ENCODE peak calls at places on chromosomes 3 and 15, in four cellular contexts. One of them, this sample, is unnamed.

GRCh38 chr3:78919021-78919755 is 848.6 kb downstream of the ROBO1 start:
- DNase-seq in cardiac fibroblast: peak; percentile 97
- DNase-seq in OCI-LY7: no peak
- DNase-seq in HFF-Myc: peak; percentile 26
- DNase-seq in this sample: peak; percentile 94

GRCh38 chr3:101567528-101568317 is 6.1 kb downstream of the TRMT10C start:
- DNase-seq in cardiac fibroblast: no peak
- DNase-seq in OCI-LY7: no peak
- DNase-seq in HFF-Myc: peak; percentile 14
- DNase-seq in this sample: no peak

GRCh38 chr3:195407511-195408409 is 35.1 kb downstream of the ACAP2 start:
- DNase-seq in cardiac fibroblast: no peak
- DNase-seq in OCI-LY7: no peak
- DNase-seq in HFF-Myc: no peak
- DNase-seq in this sample: no peak

GRCh38 chr3:14819671-14820070 is 909 bp downstream of the FGD5 start:
- DNase-seq in cardiac fibroblast: no peak
- DNase-seq in OCI-LY7: no peak
- DNase-seq in HFF-Myc: no peak
- DNase-seq in this sample: no peak

GRCh38 chr15:73752817-73753214 is 335 bp downstream of the INSYN1 start:
- DNase-seq in cardiac fibroblast: no peak
- DNase-seq in OCI-LY7: no peak
- DNase-seq in HFF-Myc: no peak
- DNase-seq in this sample: no peak

GRCh38 chr3:49757197-49757596 is 29.1 kb downstream of the IP6K1 start:
- DNase-seq in cardiac fibroblast: no peak
- DNase-seq in OCI-LY7: no peak
- DNase-seq in HFF-Myc: no peak
- DNase-seq in this sample: no peak

GRCh38 chr3:133479895-133480669 is 80.2 kb downstream of the BFSP2 start:
- DNase-seq in cardiac fibroblast: no peak
- DNase-seq in OCI-LY7: peak; percentile 77
- DNase-seq in HFF-Myc: no peak
- DNase-seq in this sample: no peak

GRCh38 chr15:69225355-69226027 is 65.1 kb downstream of the GLCE start:
- DNase-seq in cardiac fibroblast: peak; percentile 70
- DNase-seq in OCI-LY7: peak; percentile 9
- DNase-seq in HFF-Myc: peak; percentile 6
- DNase-seq in this sample: no peak

GRCh38 chr3:138465451-138465850 is 31.0 kb downstream of the ESYT3 start:
- DNase-seq in cardiac fibroblast: no peak
- DNase-seq in OCI-LY7: no peak
- DNase-seq in HFF-Myc: no peak
- DNase-seq in this sample: no peak

GRCh38 chr15:58135511-58136174 is 2.5 kb upstream of the AQP9 start:
- DNase-seq in cardiac fibroblast: no peak
- DNase-seq in OCI-LY7: no peak
- DNase-seq in HFF-Myc: no peak
- DNase-seq in this sample: no peak

GRCh38 chr3:33380653-33381052 is 59.6 kb downstream of the UBP1 start:
- DNase-seq in cardiac fibroblast: no peak
- DNase-seq in OCI-LY7: no peak
- DNase-seq in HFF-Myc: no peak
- DNase-seq in this sample: no peak

GRCh38 chr15:85710340-85710842 is 84.3 kb downstream of the KLHL25 start:
- DNase-seq in cardiac fibroblast: no peak
- DNase-seq in OCI-LY7: no peak
- DNase-seq in HFF-Myc: no peak
- DNase-seq in this sample: no peak

GRCh38 chr3:160447544-160447943 is 2.0 kb downstream of the TRIM59 start:
- DNase-seq in cardiac fibroblast: peak; percentile 72
- DNase-seq in OCI-LY7: no peak
- DNase-seq in HFF-Myc: no peak
- DNase-seq in this sample: peak; percentile 24
- H3K4me3 ChIP-seq in cardiac fibroblast: no peak overlapping the region
- H3K4me3 ChIP-seq in OCI-LY7: peak overlapping the region; percentile 86
- H3K4me3 ChIP-seq in HFF-Myc: peak overlapping the region; percentile 89
- H3K4me3 ChIP-seq in this sample: peak overlapping the region; percentile 9

GRCh38 chr3:4493931-4494806 is 1.0 kb downstream of the ITPR1 start:
- DNase-seq in cardiac fibroblast: peak; percentile 42
- DNase-seq in OCI-LY7: peak; percentile 43
- DNase-seq in HFF-Myc: no peak
- DNase-seq in this sample: no peak
- H3K4me3 ChIP-seq in cardiac fibroblast: peak overlapping the region; percentile 87
- H3K4me3 ChIP-seq in OCI-LY7: peak overlapping the region; percentile 91
- H3K4me3 ChIP-seq in HFF-Myc: peak overlapping the region; percentile 78
- H3K4me3 ChIP-seq in this sample: peak overlapping the region; percentile 86

GRCh38 chr15:70308011-70308761 is 210.5 kb upstream of the TLE3 start:
- DNase-seq in cardiac fibroblast: no peak
- DNase-seq in OCI-LY7: no peak
- DNase-seq in HFF-Myc: no peak
- DNase-seq in this sample: no peak
- H3K4me3 ChIP-seq in cardiac fibroblast: no peak overlapping the region
- H3K4me3 ChIP-seq in OCI-LY7: no peak overlapping the region
- H3K4me3 ChIP-seq in HFF-Myc: no peak overlapping the region
- H3K4me3 ChIP-seq in this sample: no peak overlapping the region

GRCh38 chr3:159929894-159930235 is 58.8 kb upstream of the IL12A start:
- DNase-seq in cardiac fibroblast: no peak
- DNase-seq in OCI-LY7: no peak
- DNase-seq in HFF-Myc: no peak
- DNase-seq in this sample: no peak
- H3K4me3 ChIP-seq in cardiac fibroblast: no peak overlapping the region
- H3K4me3 ChIP-seq in OCI-LY7: no peak overlapping the region
- H3K4me3 ChIP-seq in HFF-Myc: no peak overlapping the region
- H3K4me3 ChIP-seq in this sample: no peak overlapping the region